ENCODE peak calls at places on chromosomes 4 and X, in nine cellular contexts. E is GM12878, P is K562, W is prostate gland, L is heart left ventricle, F is body of pancreas, N is upper lobe of left lung, Y is tibial nerve, O is adrenal gland. Z is an unnamed sample. For H3K9me3, the result is how much of the 10 kb centered on the place peaks cover.

GRCh38 chrX:103919336-103919682 is 43.1 kb upstream of the TMSB15B start:
- DNase-seq in E (no peak), P (no peak), W (no peak), L (no peak), F (peak), N (no peak), Y (no peak), O (no peak), Z (no peak)

GRCh38 chr4:41375561-41375960 is 118.8 kb downstream of the UCHL1 start:
- DNase-seq in E (no peak), P (no peak), W (peak), L (peak), F (no peak), N (no peak), Y (no peak), O (peak), Z (no peak)

GRCh38 chr4:173211838-173212237 is 43.2 kb downstream of the GALNT7 start:
- DNase-seq in E (no peak), P (peak), W (peak), L (no peak), F (no peak), N (no peak), Y (no peak), O (no peak), Z (no peak)

GRCh38 chrX:56978172-56978571 is 17.2 kb downstream of the SPIN3 start:
- DNase-seq in E (peak), P (peak), W (peak), L (no peak), F (peak), N (no peak), Y (no peak), O (peak), Z (no peak)

GRCh38 chr4:158856852-158857251 is 88.0 kb downstream of the FNIP2 start:
- DNase-seq in E (no peak), P (peak), W (no peak), L (no peak), F (no peak), N (no peak), Y (no peak), O (no peak), Z (no peak)

GRCh38 chr4:8532245-8532781 is 47.9 kb upstream of the GPR78 start:
- DNase-seq in E (no peak), P (no peak), W (no peak), L (no peak), F (no peak), N (no peak), Y (no peak), O (no peak), Z (no peak)

GRCh38 chr4:172850838-172851237 is 317.8 kb upstream of the GALNT7 start:
- DNase-seq in E (no peak), P (no peak), W (no peak), L (no peak), F (no peak), N (no peak), Y (no peak), O (no peak), Z (no peak)

GRCh38 chr4:118586357-118586790 is 98.8 kb upstream of the METTL14 start:
- DNase-seq in E (no peak), P (peak), W (no peak), L (peak), F (peak), N (no peak), Y (no peak), O (peak), Z (peak)

GRCh38 chr4:175947117-175947722 is 118.4 kb upstream of the WDR17 start:
- DNase-seq in E (no peak), P (peak), W (no peak), L (no peak), F (no peak), N (no peak), Y (no peak), O (no peak), Z (no peak)

GRCh38 chr4:53956454-53956853 is 108.0 kb downstream of the CHIC2 start:
- DNase-seq in E (no peak), P (no peak), W (no peak), L (no peak), F (no peak), N (no peak), Y (no peak), O (no peak), Z (no peak)

GRCh38 chr4:94523033-94523590 is 71.4 kb downstream of the PDLIM5 start:
- DNase-seq in E (no peak), P (no peak), W (no peak), L (no peak), F (no peak), N (no peak), Y (no peak), O (no peak), Z (no peak)

GRCh38 chr4:187380181-187380581 is 615.4 kb upstream of the ZFP42 start:
- DNase-seq in E (no peak), P (peak), W (no peak), L (no peak), F (peak), N (no peak), Y (no peak), O (no peak), Z (no peak)

GRCh38 chrX:134236690-134237362 is at the start of gene CCDC160:
- DNase-seq in E (no peak), P (no peak), W (peak), L (peak), F (peak), N (peak), Y (peak), O (peak), Z (peak)

GRCh38 chrX:109886122-109886761 is 116.7 kb upstream of the TMEM164 start:
- DNase-seq in E (no peak), P (peak), W (peak), L (no peak), F (peak), N (no peak), Y (no peak), O (peak), Z (no peak)

GRCh38 chrX:79524642-79525041 is 157.5 kb upstream of the ITM2A start:
- DNase-seq in E (no peak), P (no peak), W (no peak), L (no peak), F (no peak), N (no peak), Y (no peak), O (no peak), Z (no peak)

GRCh38 chr4:81405900-81406401 is 65.8 kb downstream of the RASGEF1B start:
- DNase-seq in E (peak), P (peak), W (peak), L (no peak), F (peak), N (no peak), Y (no peak), O (peak), Z (peak)

GRCh38 chr4:140811429-140811828 is 55.2 kb upstream of the TBC1D9 start:
- DNase-seq in E (no peak), P (no peak), W (no peak), L (no peak), F (no peak), N (no peak), Y (no peak), O (no peak), Z (no peak)

GRCh38 chrX:150044556-150044955 is 106.3 kb upstream of the EOLA2 start:
- DNase-seq in E (no peak), P (no peak), W (no peak), L (no peak), F (no peak), N (no peak), Y (no peak), O (no peak), Z (no peak)

GRCh38 chr4:94304365-94304971 is 38.2 kb downstream of the HPGDS start:
- DNase-seq in E (no peak), P (peak), W (peak), L (no peak), F (peak), N (no peak), Y (no peak), O (no peak), Z (no peak)

GRCh38 chrX:153816821-153817220 is 13.5 kb downstream of the PDZD4 start:
- DNase-seq in E (no peak), P (peak), W (no peak), L (no peak), F (no peak), N (no peak), Y (no peak), O (no peak), Z (peak)

GRCh38 chrX:63932907-63933306 is 147.9 kb upstream of the ARHGEF9 start:
- DNase-seq in E (no peak), P (no peak), W (no peak), L (no peak), F (no peak), N (peak), Y (no peak), O (no peak), Z (no peak)

GRCh38 chrX:53558646-53559045 is 124.5 kb upstream of the HSD17B10 start:
- DNase-seq in E (no peak), P (no peak), W (no peak), L (no peak), F (no peak), N (no peak), Y (no peak), O (no peak), Z (no peak)

GRCh38 chr4:99506781-99507180 is 4.0 kb upstream of the C4orf17 start:
- DNase-seq in E (no peak), P (no peak), W (no peak), L (no peak), F (no peak), N (no peak), Y (no peak), O (no peak), Z (no peak)

GRCh38 chr4:183600189-183600685 is 58.7 kb downstream of the RWDD4 start:
- DNase-seq in E (no peak), P (peak), W (no peak), L (no peak), F (no peak), N (no peak), Y (no peak), O (no peak), Z (no peak)

GRCh38 chr4:165986956-165987698 is 114.1 kb downstream of the TLL1 start:
- DNase-seq in E (no peak), P (no peak), W (no peak), L (no peak), F (no peak), N (no peak), Y (no peak), O (no peak), Z (no peak)

GRCh38 chrX:25206761-25207160 is 191.0 kb upstream of the ARX start:
- DNase-seq in E (no peak), P (no peak), W (no peak), L (no peak), F (no peak), N (no peak), Y (no peak), O (no peak), Z (no peak)

GRCh38 chr4:154836513-154836912 is 55.4 kb downstream of the RBM46 start:
- DNase-seq in E (no peak), P (no peak), W (no peak), L (no peak), F (no peak), N (no peak), Y (no peak), O (no peak), Z (no peak)

GRCh38 chr4:188780686-188781085 is 641.4 kb downstream of the TRIML1 start:
- DNase-seq in E (no peak), P (no peak), W (no peak), L (no peak), F (no peak), N (no peak), Y (no peak), O (no peak), Z (no peak)

GRCh38 chr4:65383589-65384305 is 286.5 kb downstream of the EPHA5 start:
- DNase-seq in E (no peak), P (no peak), W (no peak), L (no peak), F (no peak), N (no peak), Y (no peak), O (no peak), Z (no peak)

GRCh38 chr4:98626350-98626749 is 32.1 kb downstream of the TSPAN5 start:
- DNase-seq in E (no peak), P (no peak), W (no peak), L (no peak), F (no peak), N (peak), Y (no peak), O (peak), Z (peak)

GRCh38 chr4:41882622-41883347 is 52.4 kb upstream of the TMEM33 start:
- DNase-seq in E (no peak), P (peak), W (peak), L (peak), F (peak), N (peak), Y (no peak), O (no peak), Z (no peak)

GRCh38 chr4:7198440-7199128 is 6.2 kb downstream of the SORCS2 start:
- DNase-seq in E (no peak), P (no peak), W (no peak), L (no peak), F (no peak), N (peak), Y (peak), O (no peak), Z (peak)

GRCh38 chr4:8596891-8597290 is 4.3 kb downstream of the CPZ start:
- DNase-seq in E (no peak), P (no peak), W (no peak), L (no peak), F (no peak), N (peak), Y (no peak), O (no peak), Z (no peak)

GRCh38 chrX:129754266-129755024 is 15.7 kb downstream of the XPNPEP2 start:
- DNase-seq in E (no peak), P (peak), W (no peak), L (no peak), F (no peak), N (no peak), Y (no peak), O (no peak), Z (no peak)

GRCh38 chr4:148376151-148376550 is 66.1 kb downstream of the NR3C2 start:
- DNase-seq in E (no peak), P (no peak), W (peak), L (peak), F (peak), N (no peak), Y (peak), O (peak), Z (no peak)

GRCh38 chrX:55057691-55058249 is 17.1 kb upstream of the PAGE2B start:
- DNase-seq in E (no peak), P (peak), W (no peak), L (no peak), F (peak), N (no peak), Y (peak), O (no peak), Z (no peak)

GRCh38 chr4:182188622-182189021 is 54.6 kb upstream of the TENM3 start:
- DNase-seq in E (no peak), P (no peak), W (no peak), L (no peak), F (no peak), N (no peak), Y (no peak), O (no peak), Z (no peak)

GRCh38 chr4:152281211-152281610 is 254.7 kb downstream of the FBXW7 start:
- DNase-seq in E (no peak), P (no peak), W (no peak), L (no peak), F (no peak), N (no peak), Y (no peak), O (no peak), Z (no peak)

GRCh38 chrX:40101430-40101802 is 3.7 kb upstream of the BCOR start:
- DNase-seq in E (no peak), P (no peak), W (no peak), L (no peak), F (no peak), N (no peak), Y (no peak), O (no peak), Z (no peak)
- H3K4me3 ChIP-seq in E (no peak), P (no peak), W (no peak), L (no peak), F (no peak), N (no peak), Y (no peak), O (no peak), Z (no peak)

GRCh38 chr4:139015269-139015947 is at the start of gene NOCT:
- DNase-seq in E (peak), P (peak), W (peak), L (peak), F (peak), N (peak), Y (peak), O (peak), Z (peak)
- TF ChIP-seq POLR2A in E (peak), P (peak), W (peak), L (peak), F (peak), N (no peak), Y (peak), O (peak), Z (peak)

DNA sequence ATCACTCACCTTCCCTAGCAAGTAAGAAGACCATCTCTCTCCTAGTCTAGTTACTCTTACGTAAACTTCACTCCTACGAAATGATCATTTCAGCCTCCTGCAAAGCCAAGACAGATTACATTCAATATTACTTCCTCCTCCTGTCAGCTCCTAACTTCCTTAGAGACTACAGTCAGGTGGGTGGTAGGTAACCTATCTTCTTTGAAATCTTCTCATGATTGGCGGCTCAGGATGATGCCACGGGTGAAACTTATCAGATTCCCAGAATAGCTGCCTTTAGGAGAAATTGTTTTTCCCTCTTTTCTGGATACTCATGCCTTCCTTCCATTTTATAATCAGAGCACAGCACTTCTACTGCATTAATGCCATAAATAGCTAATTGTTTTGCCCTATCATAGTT is 744.8 kb upstream of the HS3ST1 start:
- DNase-seq in E (no peak), P (no peak), W (no peak), L (no peak), F (no peak), N (no peak), Y (no peak), O (no peak), Z (no peak)
- H3K9me3 ChIP-seq in E (under half), P (under half), W (under half), L (under half), F (under half), N (under half), Y (under half), O (under half), Z (under half)

GRCh38 chr4:103721251-103721650 is 1.5 kb upstream of the TACR3 start:
- DNase-seq in E (no peak), P (no peak), W (no peak), L (no peak), F (no peak), N (no peak), Y (no peak), O (no peak), Z (no peak)

GRCh38 chr4:103720661-103721060 is 876 bp upstream of the TACR3 start:
- DNase-seq in E (no peak), P (no peak), W (no peak), L (no peak), F (no peak), N (no peak), Y (no peak), O (no peak), Z (no peak)

GRCh38 chr4:103718993-103719319 is 829 bp downstream of the TACR3 start:
- DNase-seq in E (no peak), P (no peak), W (no peak), L (no peak), F (no peak), N (no peak), Y (no peak), O (no peak), Z (no peak)

GRCh38 chr4:103719320-103720204 is at the start of gene TACR3:
- DNase-seq in E (no peak), P (no peak), W (no peak), L (peak), F (no peak), N (peak), Y (no peak), O (no peak), Z (no peak)
- H3K4me3 ChIP-seq in E (no peak), P (no peak), W (no peak), L (no peak), F (no peak), N (peak), Y (peak), O (no peak), Z (no peak)